ENCODE peak calls at places on chromosomes 7 and 10, in seven cellular contexts. Z, N, I, O, Q, M and J are unnamed samples.

GRCh38 chr7:51129527-51130472 is 186.8 kb downstream of the COBL start:
- DNase-seq in Z (no peak), N (no peak), I (no peak), O (no peak), Q (no peak), M (no peak), J (no peak)

GRCh38 chr7:132145466-132145865 is 430.8 kb downstream of the PLXNA4 start:
- DNase-seq in Z (no peak), N (no peak), I (no peak), O (no peak), Q (no peak), M (peak), J (peak)

GRCh38 chr10:53025172-53025651 is 252.6 kb upstream of the MBL2 start:
- DNase-seq in Z (no peak), N (no peak), I (no peak), O (no peak), Q (peak), M (no peak), J (no peak)

GRCh38 chr10:98331888-98332287 is 63.9 kb upstream of the LOXL4 start:
- DNase-seq in Z (no peak), N (no peak), I (no peak), O (no peak), Q (no peak), M (peak), J (no peak)

GRCh38 chr7:158821173-158822021 is 7.9 kb downstream of the ESYT2 start:
- DNase-seq in Z (no peak), N (no peak), I (no peak), O (no peak), Q (no peak), M (peak), J (peak)

GRCh38 chr10:62373995-62374861 is at the start of gene ZNF365:
- DNase-seq in Z (no peak), N (peak), I (peak), O (peak), Q (peak), M (peak), J (peak)

GRCh38 chr10:74063256-74063655 is 65.3 kb downstream of the VCL start:
- DNase-seq in Z (no peak), N (no peak), I (no peak), O (no peak), Q (no peak), M (no peak), J (no peak)

GRCh38 chr7:123242467-123243097 is 42.8 kb upstream of the SLC13A1 start:
- DNase-seq in Z (peak), N (no peak), I (no peak), O (no peak), Q (no peak), M (no peak), J (peak)

GRCh38 chr7:17601921-17602320 is 303.5 kb downstream of the AHR start:
- DNase-seq in Z (no peak), N (no peak), I (no peak), O (no peak), Q (no peak), M (no peak), J (no peak)

GRCh38 chr7:43583424-43584199 is 704 bp downstream of the STK17A start:
- DNase-seq in Z (peak), N (peak), I (peak), O (peak), Q (peak), M (peak), J (peak)

GRCh38 chr7:66205736-66206080 is 574 bp downstream of the TPST1 start:
- DNase-seq in Z (peak), N (no peak), I (no peak), O (no peak), Q (no peak), M (no peak), J (no peak)

GRCh38 chr10:48821692-48822091 is 117.9 kb downstream of the LRRC18 start:
- DNase-seq in Z (no peak), N (no peak), I (no peak), O (no peak), Q (no peak), M (no peak), J (no peak)

GRCh38 chr10:5435328-5435727 is 23.0 kb downstream of the NET1 start:
- DNase-seq in Z (no peak), N (no peak), I (no peak), O (no peak), Q (no peak), M (no peak), J (no peak)

DNA sequence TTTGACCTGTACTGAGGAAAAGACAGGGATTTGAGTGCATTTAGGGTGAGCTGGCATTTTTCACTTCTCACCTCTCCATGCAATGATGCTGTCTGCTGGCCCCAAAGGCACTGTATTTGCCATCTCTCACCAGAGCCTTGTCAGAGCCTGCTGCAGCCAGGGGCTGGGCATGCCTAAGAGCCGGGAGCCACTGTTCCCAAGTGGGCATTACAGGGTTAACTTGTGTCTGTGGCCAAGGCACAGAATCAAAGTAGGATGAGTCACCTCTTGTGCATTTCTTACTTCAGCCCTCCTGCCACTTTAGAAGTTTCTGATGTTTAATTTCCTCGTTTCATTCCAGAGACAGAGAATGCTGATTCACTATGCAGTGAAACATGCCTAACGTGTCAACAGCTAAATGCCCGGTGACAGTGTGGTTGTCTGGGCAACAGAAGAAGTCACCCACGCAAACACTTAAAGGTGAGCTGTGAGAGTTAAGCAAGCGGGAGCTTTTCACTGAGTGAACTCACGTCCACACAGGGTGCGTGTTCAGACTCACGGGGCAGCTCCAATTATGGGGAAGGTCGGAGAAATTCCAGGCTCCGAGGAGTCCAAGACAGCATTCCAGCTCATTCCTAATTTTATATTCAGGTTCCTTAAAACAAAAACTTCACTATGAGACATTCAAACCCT is 57.1 kb upstream of the IGFBP3 start:
- DNase-seq in Z (no peak), N (no peak), I (no peak), O (no peak), Q (peak), M (peak), J (peak)
- H3K27ac ChIP-seq in Z (peak), N (no peak), I (peak), O (no peak), Q (peak), M (peak), J (peak)

DNA sequence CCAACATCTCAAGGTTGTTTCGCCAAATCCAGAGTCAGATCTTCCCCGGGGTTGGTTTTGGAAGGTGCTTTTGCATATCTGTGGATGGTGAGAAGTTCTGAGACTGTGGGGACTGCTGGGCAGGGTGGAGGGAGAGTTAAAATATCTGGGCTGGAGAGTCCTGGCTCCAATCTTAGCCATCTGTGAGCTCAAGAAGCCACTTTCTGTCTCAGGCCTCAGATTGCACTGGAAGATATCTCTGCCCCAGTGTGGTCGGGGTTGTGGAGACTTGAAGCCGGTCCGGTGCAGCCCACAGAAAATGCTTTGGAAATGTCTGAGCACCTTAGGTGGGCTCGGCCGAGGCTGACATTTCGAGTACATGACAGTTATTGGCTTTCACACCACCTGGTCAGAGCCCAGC is 72.2 kb upstream of the SFMBT2 start:
- DNase-seq in Z (no peak), N (no peak), I (no peak), O (no peak), Q (no peak), M (no peak), J (no peak)
- H3K27ac ChIP-seq in Z (no peak), N (no peak), I (no peak), O (peak), Q (no peak), M (no peak), J (no peak)

GRCh38 chr10:13717571-13717935 is 130.8 kb downstream of the PRPF18 start:
- DNase-seq in Z (no peak), N (no peak), I (no peak), O (no peak), Q (no peak), M (no peak), J (no peak)
- H3K27ac ChIP-seq in Z (peak), N (peak), I (peak), O (no peak), Q (no peak), M (no peak), J (peak)

GRCh38 chr10:131202964-131203363 is 108.6 kb downstream of the TCERG1L start:
- DNase-seq in Z (no peak), N (no peak), I (no peak), O (no peak), Q (peak), M (no peak), J (no peak)
- H3K27ac ChIP-seq in Z (no peak), N (no peak), I (no peak), O (no peak), Q (no peak), M (no peak), J (no peak)

GRCh38 chr10:117547301-117548153 is 5.0 kb downstream of the EMX2 start:
- DNase-seq in Z (no peak), N (no peak), I (no peak), O (no peak), Q (no peak), M (no peak), J (no peak)

GRCh38 chr10:117548191-117548668 is 5.7 kb downstream of the EMX2 start:
- DNase-seq in Z (no peak), N (no peak), I (no peak), O (no peak), Q (no peak), M (no peak), J (no peak)

GRCh38 chr10:117545141-117546019 is 2.8 kb downstream of the EMX2 start:
- DNase-seq in Z (no peak), N (peak), I (no peak), O (no peak), Q (no peak), M (no peak), J (no peak)

GRCh38 chr10:117546020-117546629 is 3.6 kb downstream of the EMX2 start:
- DNase-seq in Z (no peak), N (no peak), I (no peak), O (no peak), Q (no peak), M (no peak), J (no peak)

GRCh38 chr10:117546630-117547300 is 4.2 kb downstream of the EMX2 start:
- DNase-seq in Z (no peak), N (no peak), I (no peak), O (no peak), Q (no peak), M (no peak), J (no peak)
- H3K27ac ChIP-seq in Z (no peak), N (no peak), I (no peak), O (no peak), Q (no peak), M (no peak), J (no peak)

GRCh38 chr10:77419056-77419455 is 218.6 kb downstream of the KCNMA1 start:
- DNase-seq in Z (no peak), N (no peak), I (no peak), O (no peak), Q (no peak), M (no peak), J (no peak)

GRCh38 chr10:77416327-77417135 is 221.1 kb downstream of the KCNMA1 start:
- DNase-seq in Z (no peak), N (no peak), I (no peak), O (no peak), Q (no peak), M (peak), J (no peak)

GRCh38 chr10:77418211-77418640 is 219.4 kb downstream of the KCNMA1 start:
- DNase-seq in Z (no peak), N (no peak), I (no peak), O (no peak), Q (no peak), M (no peak), J (no peak)

GRCh38 chr10:77417806-77418205 is 219.8 kb downstream of the KCNMA1 start:
- DNase-seq in Z (no peak), N (no peak), I (no peak), O (no peak), Q (no peak), M (no peak), J (no peak)

GRCh38 chr10:77417359-77417758 is 220.2 kb downstream of the KCNMA1 start:
- DNase-seq in Z (no peak), N (no peak), I (no peak), O (no peak), Q (no peak), M (no peak), J (no peak)
- H3K27ac ChIP-seq in Z (peak), N (no peak), I (peak), O (no peak), Q (no peak), M (peak), J (no peak)